ENCODE peak calls at places on chromosomes 5 and 9, in five cellular contexts. N is CD8-positive, alpha-beta T cell; U is OCI-LY7; R is CD14-positive monocyte; D is cardiac muscle cell. L is an unnamed sample.

GRCh38 chr9:18703086-18703750 is 229.3 kb downstream of the ADAMTSL1 start:
- DNase-seq in U (no peak), D (peak), R (no peak), N (no peak), L (no peak)

GRCh38 chr9:80175286-80175906 is 603.6 kb downstream of the TLE4 start:
- DNase-seq in R (no peak), U (peak), D (peak), N (no peak), L (no peak)

GRCh38 chr9:2066312-2067273 is 51.4 kb downstream of the SMARCA2 start:
- DNase-seq in D (no peak), R (no peak), U (peak), N (no peak), L (no peak)

GRCh38 chr9:19154135-19154612 is 26.9 kb upstream of the PLIN2 start:
- DNase-seq in R (peak), U (no peak), D (no peak), N (no peak), L (no peak)

GRCh38 chr9:77977210-77977611 is 54.4 kb downstream of the GNAQ start:
- DNase-seq in R (peak), D (peak), U (peak), N (peak), L (no peak)

GRCh38 chr9:116144555-116144954 is 9.0 kb upstream of the PAPPA start:
- DNase-seq in U (no peak), R (no peak), N (no peak), D (no peak), L (no peak)

GRCh38 chr5:65128226-65128625 is 353.5 kb downstream of the ADAMTS6 start:
- DNase-seq in D (no peak), U (no peak), R (no peak), N (no peak), L (no peak)

GRCh38 chr5:151570058-151570457 is 21.1 kb downstream of the FAT2 start:
- DNase-seq in U (no peak), D (no peak), N (no peak), R (no peak), L (no peak)

GRCh38 chr5:80644900-80645299 is 9.6 kb upstream of the MSH3 start:
- DNase-seq in N (no peak), U (no peak), D (peak), R (no peak), L (no peak)

GRCh38 chr9:109880276-109881169 is 100.5 kb downstream of the PALM2AKAP2 start:
- DNase-seq in R (no peak), N (no peak), D (no peak), U (peak), L (no peak)

GRCh38 chr5:130549884-130550552 is 615.0 kb downstream of the HINT1 start:
- DNase-seq in N (no peak), R (no peak), D (no peak), U (no peak), L (no peak)

GRCh38 chr5:38808666-38809343 is 37.0 kb upstream of the OSMR start:
- DNase-seq in D (no peak), N (no peak), U (no peak), R (no peak), L (no peak)

GRCh38 chr5:7834982-7835381 is 16.0 kb downstream of the CFAP90 start:
- DNase-seq in R (no peak), U (no peak), N (no peak), D (no peak), L (no peak)

GRCh38 chr5:169421677-169422076 is 120.7 kb upstream of the SLIT3 start:
- DNase-seq in D (no peak), R (no peak), U (no peak), N (no peak), L (no peak)

GRCh38 chr9:36147441-36148175 is 11.1 kb downstream of the GLIPR2 start:
- DNase-seq in N (no peak), U (no peak), D (no peak), R (no peak), L (peak)

GRCh38 chr5:67693956-67694564 is 497.5 kb upstream of the CD180 start:
- DNase-seq in U (no peak), D (peak), N (no peak), R (no peak), L (no peak)

GRCh38 chr9:15304620-15305019 is 2.4 kb downstream of the TTC39B start:
- DNase-seq in N (no peak), D (no peak), U (no peak), R (peak), L (no peak)

GRCh38 chr9:15306757-15307522 is at the start of gene TTC39B:
- DNase-seq in R (peak), D (peak), U (peak), N (peak), L (peak)

GRCh38 chr9:15308511-15308910 is 1.5 kb upstream of the TTC39B start:
- DNase-seq in D (no peak), U (no peak), N (no peak), R (no peak), L (no peak)

GRCh38 chr9:15306068-15306756 is 804 bp downstream of the TTC39B start:
- DNase-seq in R (peak), D (peak), N (peak), U (no peak), L (no peak)

GRCh38 chr9:15307523-15307841 is 466 bp upstream of the TTC39B start:
- DNase-seq in R (no peak), U (no peak), N (no peak), D (no peak), L (no peak)
- TF ChIP-seq CTCF in R (no peak), U (no peak), N (no peak), D (no peak), L (no peak)

GRCh38 chr5:56910123-56910951 is 941 bp downstream of the SETD9 start:
- DNase-seq in N (peak), D (no peak), U (no peak), R (peak), L (no peak)
- TF ChIP-seq CTCF in N (no peak), D (no peak), U (no peak), R (no peak), L (no peak)

GRCh38 chr5:114362977-114363721 is 1.3 kb downstream of the KCNN2 start:
- DNase-seq in R (no peak), D (peak), N (no peak), U (no peak), L (no peak)

GRCh38 chr5:114363837-114364236 is 2.0 kb downstream of the KCNN2 start:
- DNase-seq in N (no peak), U (no peak), R (no peak), D (no peak), L (no peak)

GRCh38 chr5:114360816-114361723 is 800 bp upstream of the KCNN2 start:
- DNase-seq in D (peak), N (no peak), R (no peak), U (no peak), L (no peak)

GRCh38 chr5:114361724-114362196 is at the start of gene KCNN2:
- DNase-seq in N (no peak), U (no peak), R (no peak), D (peak), L (no peak)

GRCh38 chr5:114362197-114362976 is 517 bp downstream of the KCNN2 start:
- DNase-seq in N (no peak), R (no peak), U (no peak), D (peak), L (no peak)
- TF ChIP-seq CTCF in N (no peak), R (no peak), U (no peak), D (no peak), L (no peak)

GRCh38 chr5:108345541-108346171 is 36.2 kb downstream of the FBXL17 start:
- DNase-seq in R (no peak), D (peak), N (no peak), U (peak), L (no peak)
- TF ChIP-seq CTCF in R (peak), D (no peak), N (peak), U (peak), L (peak)

GRCh38 chr5:1208743-1209551 is 7.6 kb downstream of the SLC6A19 start:
- DNase-seq in U (no peak), R (no peak), N (no peak), D (peak), L (peak)
- TF ChIP-seq CTCF in U (peak), R (no peak), N (no peak), D (peak), L (peak)

DNA sequence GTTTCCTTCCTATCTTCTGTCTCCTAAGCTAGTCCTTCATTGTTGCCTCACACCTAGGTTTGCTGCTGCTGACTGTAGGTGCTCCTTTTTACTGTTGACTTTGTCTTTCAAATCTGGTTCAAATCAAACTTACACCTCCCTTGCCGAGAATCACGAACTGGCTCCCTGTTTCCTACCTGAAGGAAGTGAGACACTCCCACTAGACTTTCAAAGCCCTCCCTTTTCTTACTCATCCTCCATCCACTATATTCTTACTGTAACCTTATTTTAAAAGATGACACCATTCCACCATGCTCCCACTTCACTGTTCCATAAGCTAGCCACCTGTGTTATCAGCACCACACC is 10.5 kb downstream of the OCLN start:
- DNase-seq in D (no peak), R (no peak), N (no peak), U (no peak), L (no peak)
- TF ChIP-seq CTCF in D (no peak), R (no peak), N (no peak), U (no peak), L (no peak)

DNA sequence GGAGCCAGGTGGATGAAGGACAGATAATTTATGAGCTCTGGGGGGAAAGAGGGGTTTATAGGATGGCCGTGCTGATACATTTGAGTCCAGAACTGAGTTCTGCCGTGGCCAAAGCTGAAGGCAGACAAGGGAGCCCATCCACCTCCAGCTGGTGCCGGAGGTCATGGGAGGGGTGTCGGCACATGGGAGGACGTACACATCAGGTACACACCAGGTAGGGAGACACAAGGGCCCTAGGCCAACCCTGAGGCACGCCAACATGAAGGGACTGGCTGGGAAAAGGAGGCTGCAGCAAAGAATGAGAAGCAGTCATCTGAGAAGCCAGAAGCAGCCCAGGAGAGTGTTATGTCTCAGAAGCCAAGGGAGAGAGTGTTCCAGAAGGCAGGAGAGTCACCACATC is 2.1 kb upstream of the GPRIN1 start:
- DNase-seq in D (no peak), N (no peak), R (no peak), U (no peak), L (no peak)
- TF ChIP-seq CTCF in D (no peak), N (no peak), R (no peak), U (no peak), L (no peak)

DNA sequence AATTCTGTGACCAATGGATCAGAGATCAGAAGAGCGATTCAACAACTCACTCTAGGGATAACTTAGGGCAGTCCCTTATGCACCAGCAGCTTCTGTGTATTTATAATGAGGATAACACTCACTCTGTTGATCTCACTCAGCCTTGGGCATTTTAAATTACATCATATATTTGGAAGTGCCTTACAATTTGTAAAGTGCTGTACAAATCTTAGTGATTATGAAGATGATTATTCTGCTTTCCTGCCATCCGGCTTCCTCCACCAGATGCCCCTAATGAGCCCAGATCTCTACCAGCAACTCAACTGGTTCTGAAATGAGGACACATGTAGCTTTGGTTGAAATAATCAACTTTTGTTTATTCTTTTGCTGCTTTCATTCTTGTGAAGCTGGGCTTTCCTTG is 105.3 kb downstream of the PCSK1 start:
- DNase-seq in R (no peak), U (no peak), N (no peak), D (no peak), L (no peak)
- TF ChIP-seq CTCF in R (no peak), U (no peak), N (no peak), D (no peak), L (peak)

GRCh38 chr9:126989847-126990821 is 75.6 kb downstream of the RALGPS1 start:
- DNase-seq in N (no peak), R (no peak), U (no peak), D (no peak), L (no peak)
- TF ChIP-seq CTCF in N (no peak), R (no peak), U (no peak), D (no peak), L (no peak)